ENCODE peak calls at places on chromosomes 1 and 21, in ten cellular contexts. R is NCI-H1694; X is thoracic aorta; L is activated naive CD4-positive, alpha-beta T cell treated with anti-CD3 and anti-CD28 coated beads, Interleukin-2, amount 50 U/mL, for 16 hours; I is GOT3; Q is HAP-1; J is left ventricle myocardium superior; C is RPMI8226; D is heart right ventricle; Y is RWPE1. T is an unnamed sample.

GRCh38 chr1:85830837-85831236 is 122.6 kb upstream of the ZNHIT6 start:
- DNase-seq in R (no peak), X (no peak), L (no peak), I (no peak), Q (no peak), J (no peak), C (no peak), D (no peak), Y (no peak), T (no peak)

GRCh38 chr1:23751050-23751814 is 8.0 kb downstream of the ELOA start:
- DNase-seq in R (peak), X (no peak), L (peak), I (no peak), Q (peak), J (no peak), C (peak), D (no peak), Y (peak), T (peak)

GRCh38 chr1:66546045-66546810 is 12.3 kb downstream of the SGIP1 start:
- DNase-seq in R (peak), X (no peak), L (no peak), I (no peak), Q (no peak), J (no peak), C (no peak), D (no peak), Y (no peak), T (no peak)

GRCh38 chr1:185215911-185216310 is 58.9 kb downstream of the SWT1 start:
- DNase-seq in R (no peak), X (no peak), L (no peak), I (no peak), Q (no peak), J (no peak), C (no peak), D (no peak), Y (peak), T (no peak)

GRCh38 chr1:228015276-228016180 is 8.7 kb downstream of the WNT3A start:
- DNase-seq in R (no peak), X (no peak), L (no peak), I (no peak), Q (no peak), J (peak), C (no peak), D (no peak), Y (peak), T (no peak)

GRCh38 chr1:197173571-197174482 is 27.4 kb upstream of the ASPM start:
- DNase-seq in R (no peak), X (no peak), L (no peak), I (no peak), Q (no peak), J (no peak), C (no peak), D (no peak), Y (peak), T (no peak)

GRCh38 chr1:229147086-229147485 is 123.8 kb upstream of the RAB4A start:
- DNase-seq in R (no peak), X (no peak), L (no peak), I (no peak), Q (no peak), J (no peak), C (peak), D (no peak), Y (no peak), T (no peak)

GRCh38 chr1:214002472-214002871 is 14.7 kb downstream of the PROX1 start:
- DNase-seq in R (peak), X (no peak), L (no peak), I (no peak), Q (peak), J (no peak), C (no peak), D (no peak), Y (peak), T (peak)

GRCh38 chr1:206814716-206815341 is 42.5 kb upstream of the IL10 start:
- DNase-seq in R (peak), X (no peak), L (no peak), I (no peak), Q (no peak), J (peak), C (peak), D (no peak), Y (no peak), T (no peak)

GRCh38 chr1:151813271-151813977 is 8.2 kb upstream of the LINGO4 start:
- DNase-seq in R (no peak), X (no peak), L (no peak), I (no peak), Q (no peak), J (no peak), C (no peak), D (no peak), Y (no peak), T (no peak)

GRCh38 chr1:87250336-87250735 is 78.3 kb upstream of the LMO4 start:
- DNase-seq in R (no peak), X (no peak), L (no peak), I (no peak), Q (no peak), J (no peak), C (no peak), D (no peak), Y (no peak), T (no peak)

GRCh38 chr1:239952348-239953307 is 139.1 kb upstream of the FMN2 start:
- DNase-seq in R (no peak), X (no peak), L (no peak), I (no peak), Q (no peak), J (no peak), C (peak), D (no peak), Y (peak), T (peak)

GRCh38 chr1:151837197-151837596 is 2.4 kb downstream of the C2CD4D start:
- DNase-seq in R (no peak), X (no peak), L (no peak), I (no peak), Q (no peak), J (no peak), C (peak), D (no peak), Y (no peak), T (no peak)

GRCh38 chr1:244322791-244323521 is 128.8 kb downstream of the ADSS2 start:
- DNase-seq in R (no peak), X (peak), L (no peak), I (no peak), Q (no peak), J (no peak), C (peak), D (peak), Y (peak), T (peak)

GRCh38 chr1:33435096-33435820 is 4.4 kb upstream of the PHC2 start:
- DNase-seq in R (no peak), X (no peak), L (no peak), I (no peak), Q (no peak), J (no peak), C (no peak), D (no peak), Y (no peak), T (peak)

GRCh38 chr1:81553503-81553902 is 247.2 kb upstream of the ADGRL2 start:
- DNase-seq in R (no peak), X (no peak), L (no peak), I (no peak), Q (no peak), J (no peak), C (no peak), D (no peak), Y (no peak), T (no peak)

GRCh38 chr1:31010081-31010989 is 55.2 kb downstream of the PUM1 start:
- DNase-seq in R (no peak), X (no peak), L (peak), I (no peak), Q (no peak), J (no peak), C (no peak), D (no peak), Y (no peak), T (no peak)

GRCh38 chr21:42991992-42992740 is 17.8 kb downstream of the PKNOX1 start:
- DNase-seq in R (no peak), X (no peak), L (no peak), I (no peak), Q (no peak), J (peak), C (no peak), D (peak), Y (peak), T (no peak)

GRCh38 chr1:16112558-16113555 is 39.4 kb upstream of the FAM131C start:
- DNase-seq in R (no peak), X (no peak), L (no peak), I (no peak), Q (no peak), J (peak), C (no peak), D (no peak), Y (no peak), T (no peak)